ENCODE peak calls at places on chromosomes 6 and 20, in four cellular contexts. Z is HepG2; V is substantia nigra; N is CD8-positive, alpha-beta T cell. A is an unnamed sample.
A peak's percentile ranks its signal among the peaks of the same experiment; 100 is the strongest.

GRCh38 chr6:146914563-146915483 is 289.4 kb upstream of the STXBP5 start:
- DNase-seq in Z (no peak), V (no peak), N (no peak), A (no peak)

GRCh38 chr6:150680510-150680909 is 80.8 kb downstream of the PLEKHG1 start:
- DNase-seq in Z (no peak), V (no peak), N (no peak), A (no peak)

GRCh38 chr6:30810813-30811329 is 66.5 kb upstream of the IER3 start:
- DNase-seq in Z (no peak), V (no peak), N (no peak), A (no peak)

GRCh38 chr6:122845916-122846632 is 57.0 kb downstream of the SMPDL3A start:
- DNase-seq in Z (no peak), V (no peak), N (no peak), A (no peak)

GRCh38 chr20:63456429-63457284 is 15.8 kb downstream of the KCNQ2 start:
- DNase-seq in Z (no peak), V (peak; percentile 54), N (no peak), A (no peak)

GRCh38 chr6:87808005-87808757 is 106.1 kb upstream of the AKIRIN2 start:
- DNase-seq in Z (no peak), V (no peak), N (no peak), A (no peak)

GRCh38 chr20:8721098-8721497 is 347.8 kb upstream of the PLCB4 start:
- DNase-seq in Z (peak; percentile 71), V (peak; percentile 5), N (no peak), A (no peak)

GRCh38 chr20:20517296-20517695 is 149.4 kb downstream of the INSM1 start:
- DNase-seq in Z (no peak), V (no peak), N (no peak), A (no peak)

GRCh38 chr6:47603995-47604394 is 94.4 kb upstream of the ADGRF4 start:
- DNase-seq in Z (no peak), V (no peak), N (no peak), A (no peak)

GRCh38 chr20:52500150-52500549 is 308.6 kb upstream of the ZFP64 start:
- DNase-seq in Z (no peak), V (no peak), N (no peak), A (no peak)

GRCh38 chr6:79170915-79171314 is 63.6 kb downstream of the HMGN3 start:
- DNase-seq in Z (no peak), V (no peak), N (no peak), A (no peak)

GRCh38 chr6:169899481-169900145 is 148.2 kb downstream of the ERMARD start:
- DNase-seq in Z (no peak), V (no peak), N (no peak), A (no peak)

GRCh38 chr20:37977786-37978185 is 55.5 kb downstream of the TTI1 start:
- DNase-seq in Z (no peak), V (no peak), N (no peak), A (no peak)

GRCh38 chr6:110518281-110518623 is 41.8 kb upstream of the SLC22A16 start:
- DNase-seq in Z (peak; percentile 34), V (no peak), N (no peak), A (no peak)

GRCh38 chr6:158262082-158262481 is 50.2 kb upstream of the TULP4 start:
- DNase-seq in Z (no peak), V (no peak), N (no peak), A (no peak)

GRCh38 chr6:161273356-161273751 is 507 bp downstream of the AGPAT4 start:
- DNase-seq in Z (no peak), V (peak; percentile 54), N (peak; percentile 25), A (no peak)
- H3K27ac ChIP-seq in Z (no peak overlapping the region), V (peak overlapping the region; percentile 82), N (peak overlapping the region; percentile 61), A (peak overlapping the region; percentile 81)

DNA sequence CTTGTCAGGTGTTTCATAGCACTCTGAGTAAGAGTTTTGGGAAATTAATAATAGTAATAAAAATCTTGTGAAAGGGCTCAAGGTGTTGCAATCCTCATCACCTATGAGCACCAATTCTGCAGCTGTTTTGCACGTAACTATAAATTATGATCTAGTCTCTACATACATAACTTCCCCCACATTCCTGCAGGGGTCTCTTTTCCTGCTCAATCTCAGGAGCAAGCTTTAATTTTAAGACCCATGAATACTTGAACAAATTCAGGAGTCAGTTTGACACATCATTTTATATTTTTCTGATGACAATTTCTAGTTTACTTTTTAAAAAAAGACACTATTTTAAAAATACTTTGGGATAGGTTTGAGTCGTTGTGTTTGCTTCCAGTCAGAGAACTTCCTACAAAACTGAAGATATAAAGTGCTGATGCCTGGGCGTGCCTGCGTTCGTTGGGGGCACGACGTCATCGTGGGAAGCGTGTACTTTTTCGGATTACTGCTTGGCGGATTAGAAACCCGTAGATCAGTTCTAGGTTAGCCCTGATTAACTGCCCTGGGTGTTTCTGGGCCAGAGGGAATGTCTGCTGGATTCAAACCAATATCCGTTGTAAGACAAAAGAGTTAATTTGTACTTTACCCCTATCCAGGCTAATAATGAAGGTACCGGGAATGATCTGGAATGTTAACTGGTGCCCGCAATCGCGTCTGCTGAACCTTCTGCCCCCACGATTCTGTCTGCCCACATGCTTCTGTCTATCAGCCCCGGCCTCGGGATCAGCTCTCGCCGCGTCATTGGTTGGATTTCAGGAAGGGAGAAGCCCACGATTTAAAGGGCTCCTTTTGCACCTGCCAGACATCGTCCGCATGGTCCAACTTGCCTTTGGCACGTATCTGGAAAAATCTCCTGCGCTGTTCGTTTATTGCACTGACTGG is 940 bp upstream of the E2F3 start:
- DNase-seq in Z (peak; percentile 50), V (peak; percentile 70), N (no peak), A (no peak)
- H3K27ac ChIP-seq in Z (peak overlapping the region; percentile 79), V (peak overlapping the region; percentile 16), N (peak overlapping the region; percentile 19), A (peak overlapping the region; percentile 89)

GRCh38 chr6:12000174-12000573 is 11.9 kb upstream of the HIVEP1 start:
- DNase-seq in Z (no peak), V (no peak), N (no peak), A (no peak)
- H3K27ac ChIP-seq in Z (no peak overlapping the region), V (no peak overlapping the region), N (no peak overlapping the region), A (no peak overlapping the region)

GRCh38 chr6:56555438-56555872 is 87.2 kb downstream of the DST start:
- DNase-seq in Z (no peak), V (no peak), N (no peak), A (no peak)

GRCh38 chr6:56551409-56552120 is 91.1 kb downstream of the DST start:
- DNase-seq in Z (peak; percentile 31), V (no peak), N (no peak), A (no peak)

GRCh38 chr6:56552212-56553130 is 90.2 kb downstream of the DST start:
- DNase-seq in Z (no peak), V (no peak), N (no peak), A (no peak)

GRCh38 chr6:56556751-56557540 is 85.7 kb downstream of the DST start:
- DNase-seq in Z (no peak), V (no peak), N (no peak), A (no peak)
- H3K27ac ChIP-seq in Z (no peak overlapping the region), V (no peak overlapping the region), N (no peak overlapping the region), A (no peak overlapping the region)

A was measured in esophagus squamous epithelium.